ENCODE peak calls at places on chromosomes 3 and 15, in five cellular contexts. D is astrocyte of the spinal cord; J is CD8-positive, alpha-beta T cell; I is GM03348; S is foreskin fibroblast. U is an unnamed sample.

GRCh38 chr15:89760303-89761008 is 9.4 kb upstream of the MESP1 start:
- DNase-seq in D (peak), J (peak), I (peak), S (peak), U (peak)

GRCh38 chr3:195556390-195556789 is 13.3 kb upstream of the PPP1R2 start:
- DNase-seq in D (no peak), J (no peak), I (no peak), S (no peak), U (peak)

GRCh38 chr15:51936119-51936478 is 35.5 kb downstream of the LEO1 start:
- DNase-seq in D (no peak), J (no peak), I (no peak), S (no peak), U (no peak)

GRCh38 chr3:51388286-51389029 is 2.6 kb upstream of the RBM15B start:
- DNase-seq in D (no peak), J (no peak), I (no peak), S (no peak), U (no peak)

GRCh38 chr3:62051506-62051905 is 321.8 kb downstream of the FEZF2 start:
- DNase-seq in D (peak), J (no peak), I (no peak), S (no peak), U (no peak)

GRCh38 chr3:126258670-126259069 is 78.3 kb upstream of the ALDH1L1 start:
- DNase-seq in D (no peak), J (no peak), I (no peak), S (no peak), U (no peak)

GRCh38 chr15:82183121-82184031 is 79.2 kb downstream of the EFL1 start:
- DNase-seq in D (peak), J (no peak), I (peak), S (peak), U (no peak)

GRCh38 chr3:128297401-128298138 is 144.3 kb downstream of the EEFSEC start:
- DNase-seq in D (no peak), J (no peak), I (no peak), S (peak), U (no peak)

GRCh38 chr3:172396400-172396799 is 51.9 kb downstream of the GHSR start:
- DNase-seq in D (no peak), J (no peak), I (no peak), S (no peak), U (no peak)

GRCh38 chr15:67064607-67065530 is 533 bp upstream of the SMAD3 start:
- DNase-seq in D (peak), J (no peak), I (no peak), S (no peak), U (no peak)

GRCh38 chr15:43249699-43250203 is 17.0 kb downstream of the TGM5 start:
- DNase-seq in D (peak), J (no peak), I (peak), S (peak), U (no peak)

GRCh38 chr3:74605437-74605836 is 9.0 kb downstream of the CNTN3 start:
- DNase-seq in D (no peak), J (no peak), I (no peak), S (no peak), U (peak)

GRCh38 chr3:72155391-72156064 is 370.6 kb upstream of the PROK2 start:
- DNase-seq in D (peak), J (no peak), I (peak), S (peak), U (no peak)

GRCh38 chr3:193016437-193016887 is 98.8 kb upstream of the MB21D2 start:
- DNase-seq in D (peak), J (no peak), I (no peak), S (peak), U (no peak)

GRCh38 chr3:138782748-138783147 is 52.0 kb downstream of the PIK3CB start:
- DNase-seq in D (no peak), J (no peak), I (no peak), S (no peak), U (no peak)

GRCh38 chr15:100121285-100121684 is 220.5 kb downstream of the ADAMTS17 start:
- DNase-seq in D (no peak), J (no peak), I (no peak), S (no peak), U (no peak)

GRCh38 chr3:51929420-51930003 is 12.2 kb downstream of the RRP9 start:
- DNase-seq in D (no peak), J (no peak), I (peak), S (no peak), U (no peak)

GRCh38 chr3:185943363-185944106 is 5.7 kb upstream of the TRA2B start:
- DNase-seq in D (peak), J (peak), I (peak), S (peak), U (peak)

GRCh38 chr3:194654443-194654842 is 17.5 kb downstream of the LSG1 start:
- DNase-seq in D (no peak), J (no peak), I (no peak), S (no peak), U (no peak)

GRCh38 chr15:44064706-44065105 is 130.4 kb downstream of the FRMD5 start:
- DNase-seq in D (no peak), J (no peak), I (peak), S (peak), U (no peak)

GRCh38 chr15:99631256-99631655 is 65.5 kb downstream of the MEF2A start:
- DNase-seq in D (no peak), J (no peak), I (no peak), S (no peak), U (no peak)